ENCODE peak calls at places on chromosomes 11 and 22, in seven cellular contexts. T, A, V, I, F, W and Q are unnamed samples.

GRCh38 chr22:31556627-31557203 is 60.4 kb downstream of the SFI1 start:
- DNase-seq in F (peak; percentile 6), V (no peak), A (no peak), T (peak; percentile 16), I (no peak), W (no peak), Q (peak; percentile 48)

GRCh38 chr11:73173755-73174494 is 31.8 kb upstream of the FCHSD2 start:
- DNase-seq in W (no peak), A (no peak), V (peak; percentile 56), F (no peak), T (no peak), I (peak; percentile 86), Q (no peak)

GRCh38 chr11:3950996-3951662 is 95.7 kb downstream of the STIM1 start:
- DNase-seq in W (no peak), I (no peak), F (no peak), A (no peak), V (no peak), T (peak; percentile 19), Q (no peak)

GRCh38 chr22:31045900-31046587 is 35.1 kb upstream of the SMTN start:
- DNase-seq in T (no peak), I (no peak), F (no peak), V (no peak), A (no peak), W (no peak), Q (no peak)

GRCh38 chr11:78147807-78148206 is 8.4 kb upstream of the ALG8 start:
- DNase-seq in F (no peak), A (no peak), T (no peak), W (no peak), V (no peak), I (no peak), Q (no peak)

GRCh38 chr11:44903518-44903917 is 47.2 kb downstream of the TP53I11 start:
- DNase-seq in W (no peak), F (no peak), V (no peak), A (no peak), T (no peak), I (no peak), Q (no peak)

GRCh38 chr11:44797886-44798683 is 71.3 kb downstream of the TSPAN18 start:
- DNase-seq in F (no peak), W (no peak), T (no peak), V (no peak), A (no peak), I (no peak), Q (no peak)

GRCh38 chr11:107741044-107741823 is 29.4 kb upstream of the SLN start:
- DNase-seq in F (peak; percentile 22), W (no peak), A (no peak), V (no peak), T (peak; percentile 18), I (no peak), Q (peak; percentile 77)

GRCh38 chr11:73070653-73071052 is 71.5 kb downstream of the FCHSD2 start:
- DNase-seq in F (no peak), I (no peak), W (no peak), A (no peak), T (no peak), V (no peak), Q (no peak)

GRCh38 chr22:41828516-41828915 is 4.4 kb upstream of the SREBF2 start:
- DNase-seq in I (no peak), V (peak; percentile 34), F (no peak), A (no peak), W (no peak), T (no peak), Q (no peak)

GRCh38 chr22:41826001-41826400 is 6.9 kb upstream of the SREBF2 start:
- DNase-seq in F (no peak), A (no peak), I (no peak), V (no peak), W (no peak), T (no peak), Q (no peak)

GRCh38 chr22:41827671-41828070 is 5.2 kb upstream of the SREBF2 start:
- DNase-seq in I (no peak), V (no peak), W (no peak), A (no peak), T (no peak), F (no peak), Q (no peak)

GRCh38 chr22:41825376-41825775 is 7.5 kb upstream of the SREBF2 start:
- DNase-seq in I (no peak), V (no peak), F (no peak), T (no peak), A (no peak), W (no peak), Q (no peak)

GRCh38 chr22:41826430-41827383 is 6.2 kb upstream of the SREBF2 start:
- DNase-seq in I (no peak), F (no peak), T (no peak), A (no peak), V (no peak), W (no peak), Q (no peak)
- TF ChIP-seq POLR2A in I (no peak), F (no peak), T (no peak), A (no peak), V (no peak), W (no peak), Q (no peak)

GRCh38 chr11:64916040-64916847 is 765 bp downstream of the ATG2A start:
- DNase-seq in A (no peak), V (peak; percentile 52), I (peak; percentile 57), T (peak; percentile 76), F (no peak), W (no peak), Q (peak; percentile 69)
- TF ChIP-seq CTCF in A (no peak), V (no peak), I (no peak), T (no peak), F (no peak), W (no peak), Q (no peak)

GRCh38 chr11:34632105-34632780 is 11.3 kb downstream of the EHF start:
- DNase-seq in T (peak; percentile 41), W (no peak), V (peak; percentile 59), A (no peak), F (no peak), I (peak; percentile 24), Q (no peak)
- TF ChIP-seq POLR2A in T (no peak), W (no peak), V (no peak), A (no peak), F (no peak), I (no peak), Q (no peak)

GRCh38 chr11:93622043-93622442 is 39.4 kb upstream of the CEP295 start:
- DNase-seq in W (no peak), A (no peak), I (no peak), V (no peak), F (no peak), T (peak; percentile 6), Q (peak; percentile 63)
- TF ChIP-seq CTCF in W (no peak), A (no peak), I (no peak), V (peak; percentile 25), F (peak; percentile 17), T (peak; percentile 7), Q (peak; percentile 37)

DNA sequence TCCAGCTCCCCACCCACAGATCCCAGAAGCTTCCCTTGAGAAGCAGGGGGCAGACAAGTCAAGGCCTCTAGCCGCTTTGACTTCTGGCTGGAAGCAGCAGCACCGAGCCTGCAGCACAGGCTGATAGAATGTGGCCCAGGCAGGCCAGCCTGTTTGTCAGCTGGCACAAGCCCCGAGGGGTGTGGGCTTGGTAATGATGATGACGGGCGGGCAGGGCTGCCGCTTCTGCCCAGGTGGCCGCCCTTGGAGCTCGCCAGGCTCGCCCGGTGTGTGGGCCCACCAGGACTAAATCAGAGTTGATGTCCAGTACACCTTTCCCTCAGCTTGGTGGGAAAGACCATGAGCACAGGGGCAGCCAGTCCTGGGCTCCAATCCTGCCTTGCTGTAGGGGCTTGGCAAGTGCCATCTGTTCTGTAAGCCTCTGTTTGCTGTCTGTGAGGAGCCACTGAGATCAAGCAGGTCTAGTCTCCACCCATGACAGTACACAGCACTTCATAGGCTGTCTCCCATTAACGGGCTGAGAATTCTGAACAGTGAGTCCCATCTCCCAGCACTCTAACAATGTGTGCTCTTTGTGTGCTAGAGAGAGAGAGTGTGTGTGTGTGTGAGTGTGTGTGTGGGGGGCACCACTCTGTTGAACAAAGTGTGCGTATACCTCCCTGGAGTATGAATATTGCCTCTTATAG is 26.8 kb downstream of the MICAL2 start:
- DNase-seq in V (peak; percentile 51), I (no peak), A (no peak), T (no peak), W (no peak), F (no peak), Q (no peak)
- TF ChIP-seq POLR2A in V (no peak), I (no peak), A (no peak), T (no peak), W (no peak), F (no peak), Q (no peak)